ENCODE peak calls at places on chromosomes 16 and 17, in five cellular contexts. K is mesenchymal stem cell, E is trophoblast cell, M is neuronal stem cell, I is H1. U is an unnamed sample.

GRCh38 chr17:48532261-48532660 is 1.4 kb upstream of the HOXB1 start:
- DNase-seq in K (no peak), E (no peak), M (no peak), I (no peak), U (no peak)

GRCh38 chr17:78898075-78898836 is 4.7 kb downstream of the CEP295NL start:
- DNase-seq in E (peak), M (no peak), K (no peak), I (no peak), U (no peak)

GRCh38 chr16:30183961-30184429 is 593 bp downstream of the CORO1A start:
- DNase-seq in E (no peak), I (no peak), K (no peak), M (no peak), U (no peak)

GRCh38 chr17:550041-550398 is 164.6 kb downstream of the VPS53 start:
- DNase-seq in I (no peak), M (no peak), E (no peak), K (no peak), U (no peak)

GRCh38 chr16:68470461-68471150 is 22.3 kb upstream of the SMPD3 start:
- DNase-seq in E (peak), M (no peak), K (no peak), I (no peak), U (no peak)

GRCh38 chr17:18041776-18042175 is 2.6 kb downstream of the GID4 start:
- DNase-seq in M (no peak), I (no peak), K (peak), E (peak), U (no peak)

GRCh38 chr16:68309798-68310197 is 948 bp downstream of the SLC7A6OS start:
- DNase-seq in M (no peak), K (no peak), I (no peak), E (peak), U (no peak)

GRCh38 chr17:40598928-40599627 is 33.8 kb upstream of the CCR7 start:
- DNase-seq in K (no peak), E (peak), I (no peak), M (no peak), U (no peak)

GRCh38 chr17:82349287-82349701 is 9.8 kb upstream of the TEX19 start:
- DNase-seq in I (no peak), E (no peak), K (no peak), M (no peak), U (no peak)

GRCh38 chr16:12420661-12421209 is 383.0 kb downstream of the CPPED1 start:
- DNase-seq in E (peak), M (no peak), I (no peak), K (no peak), U (no peak)

GRCh38 chr17:50518265-50519023 is 10.2 kb downstream of the MYCBPAP start:
- DNase-seq in I (no peak), K (no peak), E (no peak), M (no peak), U (no peak)

GRCh38 chr17:78653382-78653781 is 76.2 kb upstream of the DNAH17 start:
- DNase-seq in I (no peak), M (no peak), E (no peak), K (no peak), U (no peak)

GRCh38 chr17:83145358-83145738 is 65.9 kb downstream of the METRNL start:
- DNase-seq in M (no peak), E (no peak), K (no peak), I (no peak), U (no peak)

GRCh38 chr16:52812945-52813556 is 239.6 kb downstream of the CHD9NB start:
- DNase-seq in E (peak), M (no peak), I (no peak), K (peak), U (no peak)

GRCh38 chr16:85326113-85326793 is 214.0 kb upstream of the CIBAR2 start:
- DNase-seq in E (no peak), K (peak), I (no peak), M (no peak), U (no peak)

GRCh38 chr16:67943619-67944503 is at the start of gene LCAT:
- DNase-seq in K (no peak), I (no peak), M (no peak), E (no peak), U (no peak)

GRCh38 chr17:59413014-59413725 is 81.7 kb downstream of the YPEL2 start:
- DNase-seq in E (no peak), M (no peak), K (no peak), I (no peak), U (no peak)

GRCh38 chr17:63785556-63785955 is 11.6 kb downstream of the DDX42 start:
- DNase-seq in I (no peak), E (no peak), K (peak), M (no peak), U (no peak)

GRCh38 chr16:67458121-67458641 is 22.8 kb downstream of the ATP6V0D1 start:
- DNase-seq in I (no peak), E (no peak), M (no peak), K (no peak), U (no peak)

GRCh38 chr17:44983563-44983962 is 15.5 kb upstream of the C1QL1 start:
- DNase-seq in M (no peak), I (no peak), K (no peak), E (no peak), U (no peak)

GRCh38 chr17:17402558-17402957 is 74.2 kb upstream of the MED9 start:
- DNase-seq in I (no peak), K (no peak), M (no peak), E (peak), U (no peak)

GRCh38 chr17:48642059-48642842 is 16.1 kb upstream of the HOXB9 start:
- DNase-seq in K (peak), E (no peak), I (peak), M (no peak), U (peak)

GRCh38 chr17:35907691-35908090 is 22.9 kb downstream of the RDM1 start:
- DNase-seq in K (no peak), I (no peak), M (no peak), E (peak), U (no peak)

GRCh38 chr16:4411684-4412083 is 4.7 kb downstream of the CORO7 start:
- DNase-seq in M (no peak), E (no peak), I (no peak), K (peak), U (no peak)

GRCh38 chr17:909642-910323 is 69.8 kb downstream of the NXN start:
- DNase-seq in I (no peak), E (no peak), M (no peak), K (peak), U (no peak)

GRCh38 chr17:82983510-82984248 is 95.7 kb upstream of the METRNL start:
- DNase-seq in M (no peak), I (no peak), K (no peak), E (no peak), U (no peak)

GRCh38 chr17:40323731-40324650 is 15.0 kb downstream of the RARA start:
- DNase-seq in I (no peak), M (no peak), E (no peak), K (no peak), U (no peak)

GRCh38 chr17:50953831-50954601 is 87.9 kb upstream of the TOB1 start:
- DNase-seq in I (no peak), K (peak), M (no peak), E (peak), U (peak)

GRCh38 chr16:88705076-88705684 is 1.0 kb downstream of the RNF166 start:
- DNase-seq in K (peak), M (no peak), I (no peak), E (peak), U (no peak)

GRCh38 chr17:750431-751037 is 1.5 kb downstream of the GEMIN4 start:
- DNase-seq in M (no peak), E (no peak), K (no peak), I (no peak), U (no peak)

GRCh38 chr16:66751135-66751991 is at the start of gene DYNC1LI2:
- DNase-seq in I (peak), E (peak), K (peak), M (peak), U (peak)

GRCh38 chr17:83200231-83200699 is 120.9 kb downstream of the METRNL start:
- DNase-seq in M (no peak), I (no peak), E (peak), K (no peak), U (no peak)

DNA sequence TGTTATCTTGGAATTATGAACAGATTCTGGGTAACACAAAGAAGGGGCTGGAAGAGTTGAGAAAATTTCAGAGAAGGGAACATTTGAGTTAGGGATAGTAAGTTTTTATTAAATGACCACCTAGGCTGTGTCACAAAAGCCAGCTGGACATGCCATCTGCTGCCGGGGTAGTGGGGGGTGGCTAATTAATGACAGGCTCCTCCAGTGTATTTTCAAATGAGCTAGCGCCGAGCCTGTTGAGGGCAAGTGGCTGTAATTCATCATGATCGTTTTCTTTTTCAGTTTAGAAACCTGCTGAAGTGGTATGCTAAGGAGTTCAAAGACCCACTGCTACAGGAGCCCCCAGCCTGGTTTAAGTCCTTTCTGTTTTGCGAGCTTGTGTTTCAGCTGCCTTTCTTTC is 6.2 kb downstream of the TMEM97 start:
- DNase-seq in E (no peak), I (peak), M (no peak), K (no peak), U (peak)
- H2BK12ac ChIP-seq in E (no peak), I (no peak), M (no peak), K (no peak), U (no peak)

DNA sequence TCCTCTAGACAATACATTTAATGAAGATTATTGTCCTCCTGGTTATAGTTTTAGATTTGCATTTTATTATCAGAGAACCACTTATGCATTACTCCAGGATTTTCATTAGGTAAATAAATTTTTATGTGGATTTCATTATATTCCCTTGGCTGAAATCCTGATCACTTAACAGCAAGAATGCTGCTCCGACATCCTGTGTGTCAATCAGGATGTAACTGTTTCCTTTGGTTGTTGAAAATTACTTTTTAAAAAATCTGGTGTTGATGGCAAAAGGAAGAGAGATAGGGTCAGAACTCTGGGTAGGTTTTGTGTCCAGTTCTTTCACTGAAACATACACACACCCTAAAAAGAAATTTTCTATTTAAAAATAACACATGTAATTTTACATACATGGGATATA is 30.9 kb downstream of the ZNF423 start:
- DNase-seq in I (no peak), E (no peak), K (no peak), M (no peak), U (no peak)
- H2BK120ac ChIP-seq in I (no peak), E (no peak), K (no peak), M (no peak), U (no peak)

DNA sequence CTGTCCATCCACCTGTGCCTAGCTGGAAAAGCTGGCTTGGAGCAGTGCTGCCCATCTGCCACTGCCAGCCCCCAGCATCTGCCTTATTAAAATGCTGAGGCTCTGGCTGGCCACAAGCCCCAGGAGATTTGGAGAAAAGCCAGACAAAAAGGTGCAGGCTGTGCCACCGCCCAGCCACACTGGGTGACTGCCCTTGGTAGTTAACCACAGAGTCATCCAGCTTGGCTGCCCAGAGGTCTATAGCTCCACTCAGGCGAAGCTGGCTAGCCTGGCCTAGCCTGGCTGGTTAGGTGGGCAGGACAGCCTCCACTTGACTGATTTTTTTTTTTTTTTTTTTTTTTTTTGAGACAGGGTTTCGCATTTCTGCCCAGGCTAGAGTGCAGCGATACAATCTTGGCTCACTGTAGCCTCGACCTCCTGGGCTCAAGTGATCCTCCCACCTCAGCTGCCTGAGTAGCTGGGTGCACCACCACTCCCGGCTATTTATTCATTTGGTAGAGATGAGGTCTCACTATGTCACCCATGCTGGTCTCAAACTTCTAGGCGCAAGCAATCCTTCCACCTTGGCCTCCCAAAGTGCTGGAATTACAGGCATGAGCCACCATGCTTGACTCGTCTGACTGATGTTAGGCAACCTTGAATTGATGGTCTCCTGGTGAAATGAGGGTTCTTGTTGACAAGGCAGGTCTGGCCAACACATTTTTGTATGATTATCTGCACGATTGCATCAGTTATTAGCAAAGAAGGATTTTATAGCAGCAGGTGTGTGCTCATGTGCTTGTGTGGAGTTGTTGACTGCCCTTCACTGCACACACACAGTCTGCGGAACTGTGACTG is 103.8 kb downstream of the RAB11FIP4 start:
- DNase-seq in E (peak), M (no peak), I (no peak), K (no peak), U (no peak)
- H2BK12ac ChIP-seq in E (no peak), M (no peak), I (no peak), K (no peak), U (no peak)

GRCh38 chr16:15864939-15865338 is 8.1 kb upstream of the MYH11 start:
- DNase-seq in M (no peak), K (no peak), I (no peak), E (no peak), U (no peak)
- H2BK120ac ChIP-seq in M (no peak), K (no peak), I (no peak), E (no peak), U (no peak)

GRCh38 chr17:56452469-56452868 is 141.0 kb upstream of the NOG start:
- DNase-seq in I (no peak), E (no peak), K (no peak), M (no peak), U (no peak)
- H2BK12ac ChIP-seq in I (no peak), E (no peak), K (no peak), M (no peak), U (no peak)

DNA sequence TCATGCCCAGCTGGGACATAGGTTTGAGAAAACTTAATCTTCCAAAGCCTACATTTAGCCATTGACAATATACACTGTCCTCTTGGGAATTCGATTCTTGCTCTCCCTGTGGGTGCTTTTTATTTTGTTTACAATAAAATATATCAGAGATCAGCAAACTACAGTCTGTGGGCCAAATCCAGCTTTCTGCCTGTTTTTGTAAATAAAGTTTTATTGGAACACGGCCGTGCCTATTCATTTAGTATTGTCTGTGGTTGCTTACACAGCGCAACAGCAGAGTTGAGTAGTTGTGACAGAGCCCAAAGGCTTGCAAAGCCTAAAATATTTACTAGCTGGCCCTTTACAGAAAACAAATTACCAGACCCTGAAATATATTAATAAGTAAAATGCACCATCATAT is 39.7 kb upstream of the DNAJA2 start:
- DNase-seq in E (no peak), I (no peak), M (no peak), K (no peak), U (no peak)
- H2BK120ac ChIP-seq in E (no peak), I (no peak), M (no peak), K (no peak), U (no peak)

GRCh38 chr16:70781800-70782199 is 19.2 kb downstream of the VAC14 start:
- DNase-seq in E (no peak), K (no peak), I (no peak), M (no peak), U (peak)
- H2BK12ac ChIP-seq in E (no peak), K (no peak), I (no peak), M (no peak), U (no peak)

U was measured in H9.